ENCODE peak calls at places on chromosomes 1 and 21, in four cellular contexts. P is spleen, Y is ovary, D is Karpas-422. C is an unnamed sample.

GRCh38 chr1:166947398-166948043 is 27.8 kb downstream of the ILDR2 start:
- DNase-seq in P (peak; percentile 72), Y (peak; percentile 61), D (no peak), C (no peak)

GRCh38 chr1:240109920-240110685 is 18.4 kb downstream of the FMN2 start:
- DNase-seq in P (no peak), Y (no peak), D (no peak), C (no peak)

GRCh38 chr1:40078512-40079333 is 18.3 kb downstream of the PPT1 start:
- DNase-seq in P (no peak), Y (no peak), D (peak; percentile 86), C (peak; percentile 42)

GRCh38 chr1:46522184-46522968 is 29.1 kb downstream of the KNCN start:
- DNase-seq in P (peak; percentile 51), Y (peak; percentile 72), D (no peak), C (no peak)

GRCh38 chr1:156963621-156964020 is 43.2 kb downstream of the LRRC71 start:
- DNase-seq in P (peak; percentile 76), Y (no peak), D (peak; percentile 46), C (peak; percentile 39)

GRCh38 chr1:52461821-52462220 is 57.4 kb downstream of the PRPF38A start:
- DNase-seq in P (no peak), Y (no peak), D (no peak), C (no peak)

GRCh38 chr1:62054188-62054587 is 140.5 kb upstream of the L1TD1 start:
- DNase-seq in P (no peak), Y (no peak), D (no peak), C (no peak)

GRCh38 chr1:24003331-24003972 is 23.3 kb upstream of the SRSF10 start:
- DNase-seq in P (no peak), Y (no peak), D (peak; percentile 89), C (no peak)

GRCh38 chr21:45992311-45993209 is 11.0 kb downstream of the COL6A1 start:
- DNase-seq in P (peak; percentile 60), Y (peak; percentile 44), D (no peak), C (no peak)

GRCh38 chr1:32273389-32274208 is 18.3 kb upstream of the HDAC1 start:
- DNase-seq in P (peak; percentile 89), Y (no peak), D (peak; percentile 50), C (peak; percentile 80)

GRCh38 chr1:21914880-21915640 is 22.1 kb downstream of the HSPG2 start:
- DNase-seq in P (no peak), Y (no peak), D (no peak), C (no peak)

GRCh38 chr21:44494956-44495355 is 39.6 kb downstream of the LRRC3 start:
- DNase-seq in P (peak; percentile 54), Y (no peak), D (no peak), C (no peak)

GRCh38 chr1:165114022-165114888 is 242.3 kb downstream of the LMX1A start:
- DNase-seq in P (no peak), Y (no peak), D (peak; percentile 67), C (no peak)

GRCh38 chr1:156146749-156147405 is 6.5 kb upstream of the SEMA4A start:
- DNase-seq in P (peak; percentile 83), Y (peak; percentile 55), D (no peak), C (no peak)

GRCh38 chr1:82059931-82060330 is 259.2 kb downstream of the ADGRL2 start:
- DNase-seq in P (no peak), Y (no peak), D (no peak), C (no peak)

GRCh38 chr1:162985816-162986215 is 83.3 kb upstream of the RGS4 start:
- DNase-seq in P (no peak), Y (no peak), D (no peak), C (no peak)

GRCh38 chr1:998051-998821 is 1.7 kb downstream of the HES4 start:
- DNase-seq in P (peak; percentile 64), Y (no peak), D (no peak), C (no peak)

GRCh38 chr1:55262822-55263221 is 47.7 kb upstream of the USP24 start:
- DNase-seq in P (no peak), Y (no peak), D (no peak), C (no peak)

GRCh38 chr1:214362188-214362882 is 81.4 kb downstream of the SMYD2 start:
- DNase-seq in P (no peak), Y (no peak), D (no peak), C (no peak)

GRCh38 chr1:113759341-113760101 is at the start of gene PHTF1:
- DNase-seq in P (peak; percentile 95), Y (peak; percentile 83), D (peak; percentile 91), C (peak; percentile 51)

GRCh38 chr1:109890115-109890953 is 20.3 kb upstream of the CSF1 start:
- DNase-seq in P (no peak), Y (no peak), D (no peak), C (no peak)

GRCh38 chr1:201310986-201311355 is 27.7 kb downstream of the PKP1 start:
- DNase-seq in P (no peak), Y (no peak), D (no peak), C (no peak)

GRCh38 chr21:16551101-16551695 is 821.4 kb downstream of the USP25 start:
- DNase-seq in P (no peak), Y (no peak), D (no peak), C (no peak)

GRCh38 chr1:187646536-187647128 is 817.9 kb downstream of the PLA2G4A start:
- DNase-seq in P (no peak), Y (no peak), D (no peak), C (no peak)

GRCh38 chr1:17259233-17259873 is 10.5 kb downstream of the PADI3 start:
- DNase-seq in P (no peak), Y (no peak), D (no peak), C (no peak)

GRCh38 chr1:220877348-220878095 is 1.7 kb upstream of the HLX start:
- DNase-seq in P (no peak), Y (no peak), D (no peak), C (no peak)
- H3K27ac ChIP-seq in P (peak overlapping the region; percentile 99), Y (no peak overlapping the region), D (no peak overlapping the region), C (no peak overlapping the region)

GRCh38 chr1:160079448-160079847 is 1.9 kb upstream of the KCNJ9 start:
- DNase-seq in P (no peak), Y (no peak), D (no peak), C (no peak)

GRCh38 chr1:160082926-160083325 is 1.6 kb downstream of the KCNJ9 start:
- DNase-seq in P (peak; percentile 6), Y (no peak), D (no peak), C (no peak)

GRCh38 chr1:160082487-160082886 is 1.1 kb downstream of the KCNJ9 start:
- DNase-seq in P (peak; percentile 33), Y (no peak), D (no peak), C (no peak)

GRCh38 chr1:160080381-160081100 is 797 bp upstream of the KCNJ9 start:
- DNase-seq in P (peak; percentile 36), Y (no peak), D (no peak), C (no peak)

DNA sequence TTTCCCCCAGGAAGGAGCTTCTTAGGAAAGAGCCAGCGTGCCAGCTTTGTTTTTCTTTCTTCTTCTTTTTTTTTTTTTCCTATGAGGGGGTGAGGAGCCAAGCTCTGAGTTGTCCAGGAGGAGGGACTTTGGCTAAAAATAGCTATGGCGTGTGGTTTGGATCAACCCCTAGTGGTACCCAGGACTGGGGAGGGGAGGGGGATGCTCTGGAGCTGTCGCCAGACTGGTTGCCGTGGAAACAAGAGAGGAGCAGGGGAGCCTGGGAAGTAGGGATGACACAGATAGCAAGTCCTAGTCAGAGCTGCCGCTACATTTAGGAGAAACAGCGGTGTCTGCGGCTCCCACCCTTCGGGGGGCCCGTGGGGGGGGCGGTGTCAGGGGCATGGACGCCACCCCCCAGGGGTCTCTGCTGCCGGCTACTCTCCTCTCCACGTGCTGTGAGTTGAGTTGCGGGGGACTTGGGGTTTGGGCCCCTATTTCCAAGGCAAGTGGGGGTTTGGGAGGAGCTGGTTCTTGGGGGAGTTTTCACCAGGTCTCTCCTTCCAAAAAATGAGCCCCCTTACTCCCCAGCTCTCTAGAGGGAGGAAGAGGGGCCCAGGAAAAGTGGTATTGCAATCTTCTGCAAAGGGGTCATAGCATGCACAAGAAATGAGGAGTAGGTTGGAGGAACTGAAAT is at the start of gene KCNJ9:
- DNase-seq in P (peak; percentile 46), Y (no peak), D (no peak), C (no peak)
- H3K27me3 ChIP-seq in P (peaks cover 73% of the 10 kb centered on the region), Y (no peaks in the 10 kb centered on the region), D (no peaks in the 10 kb centered on the region), C (peaks cover 38% of the 10 kb centered on the region)

DNA sequence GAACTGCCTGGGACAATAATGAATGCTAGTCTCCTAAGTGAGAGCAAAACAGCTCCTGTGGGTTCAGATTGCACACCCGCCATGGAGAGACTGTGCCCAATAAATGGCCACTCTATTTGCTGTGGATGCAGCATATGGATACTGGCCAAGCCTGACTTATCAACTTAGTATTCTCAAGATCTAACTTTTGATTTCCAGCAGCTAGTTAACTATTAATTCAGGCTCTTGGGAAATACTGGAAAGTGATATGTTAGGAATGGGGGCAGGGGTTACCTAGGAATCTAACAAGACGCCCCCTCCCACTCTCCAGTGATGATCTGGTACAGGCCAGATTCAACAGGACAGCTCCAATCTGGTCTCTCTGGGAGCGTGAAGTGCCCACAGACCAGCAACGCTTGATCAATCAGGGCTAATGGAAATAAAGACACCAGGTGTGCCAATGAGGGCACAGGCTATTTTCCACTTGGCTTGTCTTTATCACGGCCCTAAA is 123.6 kb upstream of the IFFO2 start:
- DNase-seq in P (no peak), Y (no peak), D (no peak), C (no peak)
- H3K36me3 ChIP-seq in P (peaks cover 98% of the 10 kb centered on the region), Y (no peaks in the 10 kb centered on the region), D (peaks cover 57% of the 10 kb centered on the region), C (peaks cover 91% of the 10 kb centered on the region)

GRCh38 chr1:10528066-10529014 is 53.6 kb downstream of the PEX14 start:
- DNase-seq in P (no peak), Y (no peak), D (no peak), C (no peak)
- H3K27ac ChIP-seq in P (no peak overlapping the region), Y (no peak overlapping the region), D (no peak overlapping the region), C (no peak overlapping the region)

GRCh38 chr21:42367379-42368165 is 1.2 kb upstream of the TFF1 start:
- DNase-seq in P (no peak), Y (no peak), D (no peak), C (no peak)

GRCh38 chr21:42363331-42363730 is 3.0 kb downstream of the TFF1 start:
- DNase-seq in P (no peak), Y (no peak), D (no peak), C (no peak)

GRCh38 chr21:42365770-42366169 is 565 bp downstream of the TFF1 start:
- DNase-seq in P (no peak), Y (no peak), D (no peak), C (no peak)

GRCh38 chr21:42364304-42364865 is 1.9 kb downstream of the TFF1 start:
- DNase-seq in P (no peak), Y (no peak), D (no peak), C (no peak)

DNA sequence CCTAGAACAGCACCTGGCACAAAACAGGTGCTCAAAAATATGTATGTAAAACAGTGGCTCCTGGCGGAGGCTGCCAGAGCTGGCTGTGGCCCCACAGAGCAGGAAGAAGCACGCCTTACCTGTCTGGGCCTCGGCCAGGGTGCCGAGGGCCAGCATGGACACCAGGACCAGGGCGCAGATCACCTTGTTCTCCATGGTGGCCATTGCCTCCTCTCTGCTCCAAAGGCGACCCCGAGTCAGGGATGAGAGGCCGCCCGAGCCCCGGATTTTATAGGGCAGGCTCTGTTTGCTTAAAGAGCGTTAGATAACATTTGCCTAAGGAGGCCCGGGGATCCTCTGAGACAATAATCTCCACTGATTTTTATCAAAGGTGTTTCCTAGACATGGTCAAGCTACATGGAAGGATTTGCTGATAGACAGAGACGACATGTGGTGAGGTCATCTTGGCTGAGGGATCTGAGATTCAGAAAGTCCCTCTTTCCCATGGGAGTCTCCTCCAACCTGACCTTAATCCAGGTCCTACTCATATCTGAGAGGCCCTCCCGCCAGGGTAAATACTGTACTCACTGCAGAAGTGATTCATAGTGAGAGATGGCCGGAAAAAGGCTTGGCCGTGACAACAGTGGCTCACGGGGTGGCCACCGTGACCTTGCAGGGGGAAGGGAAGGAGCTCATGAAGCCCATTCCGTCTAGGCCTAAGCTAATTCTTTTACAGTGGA is at the start of gene TFF1:
- DNase-seq in P (no peak), Y (no peak), D (no peak), C (no peak)
- H3K27me3 ChIP-seq in P (peaks cover 59% of the 10 kb centered on the region), Y (no peaks in the 10 kb centered on the region), D (no peaks in the 10 kb centered on the region), C (no peaks in the 10 kb centered on the region)